ENCODE peak calls at places on chromosomes 6 and 20, in four cellular contexts. C is fibroblast of lung; I is CD8-positive, alpha-beta memory T cell; S is upper lobe of right lung. P is an unnamed sample.

GRCh38 chr6:15276036-15276435 is 30.2 kb downstream of the JARID2 start:
- DNase-seq in I (no peak), C (no peak), S (no peak), P (no peak)

GRCh38 chr20:47854687-47855212 is 69.5 kb upstream of the SULF2 start:
- DNase-seq in S (no peak), C (peak; percentile 56), I (no peak), P (no peak)

GRCh38 chr6:35049885-35050284 is 91.3 kb downstream of the TCP11 start:
- DNase-seq in I (no peak), S (no peak), C (peak; percentile 79), P (no peak)

GRCh38 chr6:134746125-134746524 is 203.8 kb downstream of the ALDH8A1 start:
- DNase-seq in S (no peak), C (no peak), I (no peak), P (no peak)

GRCh38 chr6:51019785-51020184 is 201.1 kb downstream of the TFAP2B start:
- DNase-seq in C (no peak), S (no peak), I (no peak), P (no peak)

GRCh38 chr6:83729871-83730270 is 21.0 kb upstream of the SNAP91 start:
- DNase-seq in I (no peak), S (no peak), C (no peak), P (no peak)

GRCh38 chr20:37525810-37526209 is 1.9 kb downstream of the BLCAP start:
- DNase-seq in I (no peak), C (no peak), S (no peak), P (no peak)

GRCh38 chr6:108616544-108616943 is 55.8 kb downstream of the FOXO3 start:
- DNase-seq in S (no peak), I (no peak), C (no peak), P (no peak)

GRCh38 chr6:23106951-23107350 is 537.6 kb downstream of the HDGFL1 start:
- DNase-seq in S (no peak), C (peak; percentile 90), I (no peak), P (no peak)

GRCh38 chr6:40918035-40918651 is 120.9 kb downstream of the UNC5CL start:
- DNase-seq in S (no peak), I (no peak), C (no peak), P (no peak)

GRCh38 chr6:164721460-164721859 is 587.9 kb downstream of the C6orf118 start:
- DNase-seq in I (no peak), S (no peak), C (no peak), P (no peak)
- H3K9me3 ChIP-seq in I (no peaks in the 10 kb centered on the region), S (no peaks in the 10 kb centered on the region), C (no peaks in the 10 kb centered on the region), P (peaks cover 3% of the 10 kb centered on the region)

GRCh38 chr6:147497472-147497871 is 11.0 kb upstream of the SAMD5 start:
- DNase-seq in I (no peak), S (no peak), C (no peak), P (no peak)
- H3K9me3 ChIP-seq in I (no peaks in the 10 kb centered on the region), S (no peaks in the 10 kb centered on the region), C (no peaks in the 10 kb centered on the region), P (peaks cover 2% of the 10 kb centered on the region)

GRCh38 chr20:59745201-59745600 is 140.9 kb downstream of the PHACTR3 start:
- DNase-seq in I (no peak), S (no peak), C (no peak), P (no peak)

GRCh38 chr20:59742351-59743095 is 138.2 kb downstream of the PHACTR3 start:
- DNase-seq in C (no peak), I (no peak), S (no peak), P (no peak)

GRCh38 chr20:59743308-59743707 is 139.0 kb downstream of the PHACTR3 start:
- DNase-seq in C (no peak), S (no peak), I (no peak), P (no peak)

GRCh38 chr20:59744756-59745155 is 140.4 kb downstream of the PHACTR3 start:
- DNase-seq in I (no peak), C (no peak), S (no peak), P (no peak)

GRCh38 chr20:59743767-59744485 is 139.6 kb downstream of the PHACTR3 start:
- DNase-seq in C (no peak), S (no peak), I (no peak), P (no peak)
- H3K9me3 ChIP-seq in C (no peaks in the 10 kb centered on the region), S (no peaks in the 10 kb centered on the region), I (no peaks in the 10 kb centered on the region), P (no peaks in the 10 kb centered on the region)

DNA sequence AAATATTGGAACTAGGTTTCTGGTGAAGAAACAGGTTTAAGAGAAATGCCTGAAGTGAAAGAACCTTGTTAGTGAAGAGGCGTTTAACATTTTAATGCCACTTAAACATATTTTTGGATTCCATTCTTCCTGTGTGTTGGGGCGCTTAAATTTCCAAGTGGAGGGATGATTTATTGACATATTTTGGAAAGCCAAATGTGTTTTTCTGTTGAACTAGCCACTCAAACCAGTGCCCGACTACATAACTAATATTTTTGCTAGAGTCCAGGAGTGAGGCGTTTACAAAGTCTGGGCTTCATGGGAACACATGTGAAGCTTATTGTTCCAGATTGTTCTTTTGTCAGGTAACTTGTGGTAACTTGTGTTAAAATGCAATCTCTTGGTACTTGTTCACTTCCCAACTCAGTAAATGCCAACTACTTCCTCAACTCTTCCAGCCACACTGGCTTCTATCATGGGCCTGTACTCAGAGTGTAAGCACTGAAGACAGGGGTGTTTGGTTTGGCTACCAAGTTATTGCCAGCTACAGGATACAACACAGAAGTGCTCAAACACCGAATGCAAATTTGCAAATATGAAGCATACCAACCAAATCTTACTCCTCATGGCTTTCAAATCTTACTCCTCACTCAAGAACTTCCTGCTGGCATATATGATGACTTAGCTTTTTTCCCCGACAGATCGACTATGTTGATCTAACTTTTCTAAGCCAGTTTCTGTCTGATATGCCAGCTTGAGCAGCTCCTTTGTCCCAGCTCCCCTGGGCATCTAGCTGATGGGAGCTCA is 2.0 kb upstream of the ZNFX1 start:
- DNase-seq in I (no peak), C (no peak), S (no peak), P (no peak)
- H3K9me3 ChIP-seq in I (peaks cover 46% of the 10 kb centered on the region), C (peaks cover 10% of the 10 kb centered on the region), S (peaks cover 9% of the 10 kb centered on the region), P (peaks cover 51% of the 10 kb centered on the region)

GRCh38 chr6:170057034-170057734 is 233.7 kb downstream of the DLL1 start:
- DNase-seq in I (no peak), C (no peak), S (peak; percentile 49), P (no peak)

GRCh38 chr6:170056329-170056728 is 234.5 kb downstream of the DLL1 start:
- DNase-seq in C (no peak), S (peak; percentile 19), I (no peak), P (no peak)

GRCh38 chr6:170052991-170053821 is 237.7 kb downstream of the DLL1 start:
- DNase-seq in S (peak; percentile 48), I (no peak), C (no peak), P (no peak)

GRCh38 chr6:170051229-170052172 is 239.4 kb downstream of the DLL1 start:
- DNase-seq in S (peak; percentile 57), I (no peak), C (no peak), P (no peak)

GRCh38 chr6:170053966-170054661 is 236.8 kb downstream of the DLL1 start:
- DNase-seq in S (peak; percentile 40), C (no peak), I (no peak), P (no peak)
- H3K9me3 ChIP-seq in S (no peaks in the 10 kb centered on the region), C (no peaks in the 10 kb centered on the region), I (no peaks in the 10 kb centered on the region), P (no peaks in the 10 kb centered on the region)

GRCh38 chr6:146620655-146621054 is 21.9 kb downstream of the ADGB start:
- DNase-seq in C (no peak), S (no peak), I (no peak), P (no peak)
- H3K9me3 ChIP-seq in C (no peaks in the 10 kb centered on the region), S (no peaks in the 10 kb centered on the region), I (no peaks in the 10 kb centered on the region), P (no peaks in the 10 kb centered on the region)

GRCh38 chr6:144152334-144152900 is 2.1 kb downstream of the STX11 start:
- DNase-seq in S (peak; percentile 70), I (no peak), C (no peak), P (no peak)

GRCh38 chr6:144151010-144151727 is 852 bp downstream of the STX11 start:
- DNase-seq in I (peak; percentile 50), C (no peak), S (no peak), P (peak; percentile 13)

GRCh38 chr6:144153971-144154370 is 3.7 kb downstream of the STX11 start:
- DNase-seq in S (no peak), C (no peak), I (no peak), P (no peak)

GRCh38 chr6:144155529-144155928 is 5.2 kb downstream of the STX11 start:
- DNase-seq in S (no peak), C (no peak), I (no peak), P (no peak)

DNA sequence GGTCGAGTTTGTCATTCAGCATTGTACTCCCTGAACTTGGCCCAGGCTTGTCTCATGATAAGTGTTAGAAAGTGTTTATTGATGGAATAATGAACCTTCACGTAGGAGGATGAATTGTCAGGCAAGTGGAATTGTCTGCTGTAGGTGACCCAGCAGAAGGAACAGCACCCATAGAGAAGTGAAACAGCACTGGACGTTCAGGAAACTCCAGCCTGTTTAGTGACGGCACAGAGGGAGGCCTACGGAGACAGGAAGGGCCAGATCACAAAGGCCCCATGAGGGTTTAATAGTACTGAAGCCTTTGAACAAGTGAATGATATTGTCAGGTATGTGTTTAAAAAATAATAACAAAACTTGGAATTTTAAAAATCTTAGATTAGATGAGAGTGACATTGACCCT is 2.9 kb downstream of the STX11 start:
- DNase-seq in C (no peak), I (no peak), S (no peak), P (no peak)
- H3K9me3 ChIP-seq in C (no peaks in the 10 kb centered on the region), I (no peaks in the 10 kb centered on the region), S (no peaks in the 10 kb centered on the region), P (no peaks in the 10 kb centered on the region)

GRCh38 chr6:161216616-161217205 is 57.1 kb downstream of the AGPAT4 start:
- DNase-seq in C (no peak), I (no peak), S (no peak), P (no peak)

GRCh38 chr6:161217631-161218030 is 56.2 kb downstream of the AGPAT4 start:
- DNase-seq in S (no peak), I (no peak), C (no peak), P (no peak)

GRCh38 chr6:161215193-161215592 is 58.7 kb downstream of the AGPAT4 start:
- DNase-seq in S (no peak), I (no peak), C (peak; percentile 99), P (no peak)

GRCh38 chr6:161214722-161215121 is 59.1 kb downstream of the AGPAT4 start:
- DNase-seq in C (no peak), S (no peak), I (no peak), P (no peak)

DNA sequence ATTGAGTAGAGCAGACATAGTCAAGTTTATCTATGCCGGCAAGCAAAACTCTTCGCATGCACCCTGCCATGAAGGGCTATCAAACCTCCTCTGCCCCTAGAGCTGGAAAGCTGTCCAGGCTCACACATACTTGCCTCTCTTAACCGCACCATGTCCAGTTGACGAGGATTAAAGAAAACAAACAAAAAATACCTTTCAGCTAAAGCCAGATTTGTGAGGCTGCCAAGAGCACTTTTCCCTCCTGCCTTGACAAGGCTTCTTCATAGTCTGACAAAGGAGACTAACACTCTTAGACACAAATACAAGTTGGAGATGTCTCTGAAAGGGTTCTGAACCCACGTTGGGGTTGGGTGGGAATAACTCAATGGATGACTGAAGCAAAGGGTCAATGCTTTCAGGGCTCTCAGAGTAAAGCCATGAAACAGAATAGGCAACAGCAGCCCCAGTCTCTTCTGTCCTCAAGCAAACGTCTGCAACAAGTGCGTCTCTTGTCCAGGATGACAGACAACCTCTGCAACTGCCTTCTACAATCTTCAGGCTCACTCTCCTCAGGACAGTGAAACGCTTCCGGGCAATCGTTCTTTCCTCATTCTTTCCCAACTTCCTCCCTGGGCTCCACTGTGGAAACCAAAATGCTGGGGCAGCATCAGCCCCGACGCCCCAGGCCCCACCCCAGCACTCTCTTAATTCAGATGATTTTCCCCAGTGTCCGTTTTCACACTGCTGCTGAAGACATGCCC is 57.8 kb downstream of the AGPAT4 start:
- DNase-seq in C (peak; percentile 87), I (no peak), S (no peak), P (no peak)
- H3K9me3 ChIP-seq in C (no peaks in the 10 kb centered on the region), I (no peaks in the 10 kb centered on the region), S (no peaks in the 10 kb centered on the region), P (no peaks in the 10 kb centered on the region)

GRCh38 chr6:70717038-70717801 is 49.5 kb downstream of the SMAP1 start:
- DNase-seq in S (no peak), C (no peak), I (no peak), P (no peak)
- H3K9me3 ChIP-seq in S (peaks cover 8% of the 10 kb centered on the region), C (no peaks in the 10 kb centered on the region), I (peaks cover 10% of the 10 kb centered on the region), P (no peaks in the 10 kb centered on the region)

P was measured in T-helper 17 cell.